ENCODE peak calls at places on chromosomes 12 and 14, in seven cellular contexts. O is HL-60; Q is colonic mucosa; E is activated T-helper 1 cell treated with anti-CD3 and anti-CD28 coated beads, Interleukin-2, amount 50 U/mL, for 16 hours; M is kidney; N is CD8-positive, alpha-beta T cell; C is GM19239. X is an unnamed sample.

GRCh38 chr14:100041274-100041673 is 23.9 kb upstream of the EVL start:
- DNase-seq in M (no peak), E (no peak), Q (no peak), O (no peak), N (no peak), C (no peak), X (no peak)

GRCh38 chr12:89476889-89477288 is 47.7 kb downstream of the GALNT4 start:
- DNase-seq in E (no peak), N (no peak), O (no peak), C (no peak), M (no peak), Q (no peak), X (no peak)

GRCh38 chr14:34420547-34421150 is 41.4 kb downstream of the SPTSSA start:
- DNase-seq in Q (no peak), M (no peak), N (no peak), C (no peak), E (no peak), O (no peak), X (no peak)

GRCh38 chr14:83816755-83817154 is 1713.2 kb upstream of the FLRT2 start:
- DNase-seq in C (no peak), Q (no peak), O (no peak), N (no peak), E (no peak), M (no peak), X (no peak)

GRCh38 chr14:51367600-51367931 is 127.5 kb downstream of the TMX1 start:
- DNase-seq in N (no peak), M (no peak), Q (no peak), C (no peak), E (no peak), O (no peak), X (no peak)

GRCh38 chr12:19288603-19289244 is 150.6 kb upstream of the AEBP2 start:
- DNase-seq in N (no peak), E (no peak), O (no peak), C (peak; percentile 7), M (no peak), Q (no peak), X (no peak)

GRCh38 chr14:62409909-62410308 is 635.3 kb downstream of the KCNH5 start:
- DNase-seq in C (no peak), Q (no peak), E (no peak), N (no peak), O (no peak), M (no peak), X (no peak)

GRCh38 chr12:110717037-110717436 is 25.7 kb downstream of the PPP1CC start:
- DNase-seq in O (no peak), M (no peak), E (no peak), N (no peak), C (no peak), Q (no peak), X (no peak)

GRCh38 chr12:94671917-94672316 is 21.6 kb upstream of the TMCC3 start:
- DNase-seq in E (no peak), C (no peak), M (no peak), O (no peak), N (no peak), Q (no peak), X (no peak)

GRCh38 chr12:47776471-47777143 is 3.6 kb downstream of the SLC48A1 start:
- DNase-seq in Q (no peak), C (no peak), M (peak; percentile 72), E (no peak), N (no peak), O (peak; percentile 52), X (no peak)

GRCh38 chr12:45292486-45293195 is 76.7 kb downstream of the ANO6 start:
- DNase-seq in E (no peak), M (no peak), C (no peak), O (no peak), Q (no peak), N (no peak), X (no peak)

GRCh38 chr12:45730116-45730841 is 773 bp downstream of the ARID2 start:
- DNase-seq in Q (peak; percentile 50), M (peak; percentile 82), C (peak; percentile 10), E (peak; percentile 38), O (no peak), N (peak; percentile 45), X (peak; percentile 65)

GRCh38 chr12:69039881-69040280 is 106.9 kb upstream of the CPM start:
- DNase-seq in E (no peak), Q (no peak), M (no peak), O (no peak), N (no peak), C (no peak), X (no peak)

GRCh38 chr12:49873361-49873934 is 30.3 kb downstream of the FAIM2 start:
- DNase-seq in C (no peak), M (peak; percentile 84), N (no peak), E (no peak), Q (no peak), O (no peak), X (no peak)

GRCh38 chr14:56874375-56874774 is 64.1 kb upstream of the OTX2 start:
- DNase-seq in C (peak; percentile 4), O (no peak), N (no peak), E (no peak), Q (peak; percentile 47), M (no peak), X (no peak)

GRCh38 chr12:112303004-112303403 is 79.2 kb downstream of the HECTD4 start:
- DNase-seq in O (no peak), C (peak; percentile 47), M (no peak), E (peak; percentile 17), N (peak; percentile 16), Q (no peak), X (no peak)

GRCh38 chr14:100279133-100279532 is 27.1 kb downstream of the SLC25A29 start:
- DNase-seq in Q (no peak), E (no peak), C (no peak), N (no peak), M (no peak), O (no peak), X (no peak)

X was measured in nucleus accumbens.